ENCODE peak calls at places on chromosomes 3 and 15, in seven cellular contexts. J is tibial artery; Y is lower leg skin; W is endodermal cell; B is activated T-helper 1 cell treated with anti-CD3 and anti-CD28 coated beads, Interleukin-12 subunit alpha, Interleukin-12 subunit beta, Interleukin-2, Interleukin-4 antibody, amounts not matched to agents 30 ng/mL and 10 ng/mL and 1 ng/mL, durations not matched to agents 14 hours and 24 hours and 36 hours; O is T-helper 1 cell; M is activated CD4-positive, alpha-beta memory T cell treated with anti-CD3 and anti-CD28 coated beads, Interleukin-2, amount 10 ng/mL, durations not matched to agents 7 days and 5 days. L is an unnamed sample.

GRCh38 chr15:43150171-43150929 is 17.0 kb downstream of the TMEM62 start:
- DNase-seq in J (no peak), Y (no peak), W (no peak), B (no peak), O (no peak), M (no peak), L (peak)

GRCh38 chr3:53806182-53807116 is 39.8 kb downstream of the CHDH start:
- DNase-seq in J (peak), Y (no peak), W (peak), B (no peak), O (no peak), M (no peak), L (peak)

GRCh38 chr3:45034612-45035252 is 8.6 kb downstream of the CLEC3B start:
- DNase-seq in J (peak), Y (peak), W (no peak), B (peak), O (no peak), M (peak), L (peak)

GRCh38 chr3:14141144-14141543 is 16.3 kb downstream of the TMEM43 start:
- DNase-seq in J (no peak), Y (no peak), W (no peak), B (no peak), O (no peak), M (no peak), L (no peak)

GRCh38 chr3:106161236-106161635 is 292.4 kb upstream of the CBLB start:
- DNase-seq in J (no peak), Y (no peak), W (no peak), B (no peak), O (no peak), M (no peak), L (no peak)

GRCh38 chr3:69767571-69767970 is 28.3 kb downstream of the MITF start:
- DNase-seq in J (no peak), Y (no peak), W (no peak), B (no peak), O (no peak), M (no peak), L (no peak)

GRCh38 chr3:54965746-54966145 is 37.9 kb upstream of the LRTM1 start:
- DNase-seq in J (no peak), Y (no peak), W (no peak), B (no peak), O (no peak), M (no peak), L (peak)

GRCh38 chr3:4978966-4979400 is 254 bp upstream of the BHLHE40 start:
- DNase-seq in J (peak), Y (peak), W (peak), B (peak), O (peak), M (peak), L (peak)

GRCh38 chr3:27633224-27633545 is 88.9 kb downstream of the EOMES start:
- DNase-seq in J (peak), Y (no peak), W (no peak), B (no peak), O (peak), M (no peak), L (peak)

GRCh38 chr3:150663461-150663860 is 40.3 kb downstream of the ERICH6 start:
- DNase-seq in J (no peak), Y (no peak), W (no peak), B (no peak), O (no peak), M (no peak), L (no peak)

GRCh38 chr15:91947370-91947769 is 93.9 kb downstream of the SLCO3A1 start:
- DNase-seq in J (no peak), Y (no peak), W (no peak), B (no peak), O (no peak), M (no peak), L (no peak)

GRCh38 chr15:57146394-57147140 is 228.1 kb downstream of the TCF12 start:
- DNase-seq in J (no peak), Y (no peak), W (no peak), B (no peak), O (no peak), M (no peak), L (peak)